ENCODE peak calls at places on chromosomes 11 and 22, in four cellular contexts. Z, K, X and F are unnamed samples.
A peak's percentile ranks its signal among the peaks of the same experiment; 100 is the strongest.

GRCh38 chr22:30047364-30047738 is 32.9 kb upstream of the HORMAD2 start:
- DNase-seq in Z (no peak), K (peak; percentile 18), X (peak; percentile 30), F (peak; percentile 38)

GRCh38 chr11:73281796-73282660 is 9.9 kb downstream of the P2RY6 start:
- DNase-seq in Z (no peak), K (no peak), X (no peak), F (no peak)

GRCh38 chr22:46905415-46905814 is 143.0 kb downstream of the TBC1D22A start:
- DNase-seq in Z (no peak), K (no peak), X (no peak), F (no peak)

GRCh38 chr22:44133161-44133560 is 47.6 kb upstream of the PARVG start:
- DNase-seq in Z (no peak), K (peak; percentile 48), X (no peak), F (no peak)

GRCh38 chr11:12540913-12541587 is 133.2 kb upstream of the TEAD1 start:
- DNase-seq in Z (no peak), K (peak; percentile 94), X (no peak), F (no peak)

GRCh38 chr11:125553357-125553756 is 15.9 kb upstream of the EI24 start:
- DNase-seq in Z (no peak), K (no peak), X (no peak), F (no peak)

GRCh38 chr11:18773104-18773503 is 18.5 kb downstream of the PTPN5 start:
- DNase-seq in Z (no peak), K (no peak), X (no peak), F (no peak)

GRCh38 chr11:92735039-92735438 is 234.4 kb upstream of the MTNR1B start:
- DNase-seq in Z (no peak), K (no peak), X (no peak), F (no peak)

GRCh38 chr11:46472662-46472994 is 81.1 kb upstream of the CHRM4 start:
- DNase-seq in Z (no peak), K (no peak), X (no peak), F (no peak)

GRCh38 chr11:114273890-114274635 is 22.1 kb upstream of the NNMT start:
- DNase-seq in Z (no peak), K (no peak), X (no peak), F (no peak)

GRCh38 chr22:49724893-49725489 is 102.7 kb downstream of the BRD1 start:
- DNase-seq in Z (peak; percentile 41), K (peak; percentile 11), X (peak; percentile 95), F (peak; percentile 93)

GRCh38 chr11:17612221-17613188 is 65.4 kb downstream of the OTOG start:
- DNase-seq in Z (no peak), K (no peak), X (no peak), F (no peak)

GRCh38 chr11:134370526-134371435 is 39.0 kb downstream of the GLB1L2 start:
- DNase-seq in Z (no peak), K (no peak), X (no peak), F (no peak)

GRCh38 chr11:65422104-65422632 is 430 bp upstream of the NEAT1 start:
- DNase-seq in Z (peak; percentile 94), K (peak; percentile 96), X (no peak), F (no peak)

GRCh38 chr11:124276081-124276480 is 19.9 kb downstream of the OR8G5 start:
- DNase-seq in Z (peak; percentile 43), K (peak; percentile 30), X (no peak), F (no peak)

GRCh38 chr22:33537059-33537458 is 383.2 kb downstream of the LARGE1 start:
- DNase-seq in Z (no peak), K (no peak), X (no peak), F (no peak)

GRCh38 chr11:118198370-118198769 is 21.9 kb upstream of the SCN2B start:
- DNase-seq in Z (peak; percentile 33), K (peak; percentile 54), X (peak; percentile 46), F (peak; percentile 55)

GRCh38 chr22:37418627-37419369 is 8.5 kb downstream of the ELFN2 start:
- DNase-seq in Z (no peak), K (no peak), X (no peak), F (no peak)

GRCh38 chr11:61168858-61169257 is 7.6 kb upstream of the VPS37C start:
- DNase-seq in Z (no peak), K (no peak), X (no peak), F (no peak)

GRCh38 chr11:58394195-58394594 is 12.5 kb downstream of the OR5B3 start:
- DNase-seq in Z (no peak), K (peak; percentile 76), X (no peak), F (no peak)

GRCh38 chr22:46010951-46011626 is 34.1 kb upstream of the WNT7B start:
- DNase-seq in Z (no peak), K (no peak), X (no peak), F (no peak)

GRCh38 chr11:612201-612960 is 3.4 kb downstream of the IRF7 start:
- DNase-seq in Z (no peak), K (peak; percentile 29), X (no peak), F (no peak)

GRCh38 chr22:24087071-24087795 is 76.1 kb downstream of the CABIN1 start:
- DNase-seq in Z (no peak), K (no peak), X (no peak), F (no peak)

GRCh38 chr11:16781821-16782220 is 43.4 kb downstream of the C11orf58 start:
- DNase-seq in Z (no peak), K (no peak), X (no peak), F (no peak)

GRCh38 chr22:20606041-20606783 is 98.8 kb downstream of the MED15 start:
- DNase-seq in Z (peak; percentile 33), K (peak; percentile 56), X (peak; percentile 75), F (peak; percentile 76)